ENCODE peak calls at places on chromosomes 6 and 20, in ten cellular contexts. P is keratinocyte, V is HFF-Myc, R is ovary, Z is cardiac fibroblast, K is fibroblast of pulmonary artery, N is uterus, G is AG04450, W is lower leg skin, D is psoas muscle. H is an unnamed sample.

GRCh38 chr6:124873066-124873410 is 89.2 kb upstream of the RNF217 start:
- DNase-seq in V (no peak), K (no peak), D (no peak), G (no peak), P (no peak), Z (no peak), N (no peak), W (no peak), R (no peak), H (no peak)

GRCh38 chr6:116682334-116682712 is 1.3 kb downstream of the KPNA5 start:
- DNase-seq in W (no peak), K (peak), N (peak), G (no peak), V (no peak), P (no peak), D (no peak), R (peak), Z (peak), H (peak)

GRCh38 chr6:105514306-105514705 is 111.4 kb upstream of the PREP start:
- DNase-seq in P (no peak), R (no peak), G (no peak), W (no peak), Z (no peak), N (peak), K (no peak), D (no peak), V (no peak), H (no peak)

GRCh38 chr6:64803470-64804166 is 903.4 kb downstream of the EYS start:
- DNase-seq in W (no peak), Z (no peak), R (no peak), P (no peak), K (no peak), N (no peak), G (no peak), V (no peak), D (no peak), H (no peak)

GRCh38 chr20:19713851-19714716 is 44.0 kb upstream of the RIN2 start:
- DNase-seq in P (no peak), W (peak), D (no peak), G (no peak), K (no peak), V (no peak), N (no peak), R (no peak), Z (no peak), H (no peak)

GRCh38 chr6:169800668-169801395 is 49.4 kb downstream of the ERMARD start:
- DNase-seq in V (peak), R (peak), W (peak), P (no peak), Z (peak), K (peak), G (peak), D (peak), N (no peak), H (peak)

GRCh38 chr6:159038914-159039884 is 5.6 kb downstream of the TAGAP start:
- DNase-seq in D (no peak), Z (peak), R (no peak), G (no peak), K (no peak), W (no peak), N (peak), V (peak), P (peak), H (peak)

GRCh38 chr6:166786704-166787293 is 159.7 kb upstream of the RPS6KA2 start:
- DNase-seq in N (no peak), W (no peak), Z (peak), K (peak), R (no peak), P (peak), V (peak), G (peak), D (no peak), H (peak)

GRCh38 chr6:2165216-2165725 is 80.1 kb downstream of the GMDS start:
- DNase-seq in V (no peak), D (no peak), K (no peak), G (no peak), Z (peak), N (no peak), R (no peak), W (no peak), P (no peak), H (no peak)

GRCh38 chr6:38955876-38956275 is 92.7 kb upstream of the GLP1R start:
- DNase-seq in N (no peak), Z (no peak), G (no peak), D (no peak), R (no peak), P (no peak), W (no peak), V (no peak), K (no peak), H (no peak)

GRCh38 chr6:43427406-43428111 is at the start of gene ABCC10:
- DNase-seq in W (peak), G (peak), V (peak), D (peak), Z (peak), K (peak), P (peak), N (peak), R (peak), H (peak)

GRCh38 chr6:43428112-43428570 is 800 bp downstream of the ABCC10 start:
- DNase-seq in Z (peak), P (no peak), R (no peak), V (no peak), W (no peak), K (no peak), N (no peak), D (no peak), G (no peak), H (no peak)

GRCh38 chr6:43432009-43432945 is 4.9 kb downstream of the ABCC10 start:
- DNase-seq in G (no peak), D (no peak), K (no peak), P (no peak), V (no peak), Z (no peak), R (no peak), W (no peak), N (no peak), H (no peak)

GRCh38 chr6:43426928-43427405 is 374 bp upstream of the ABCC10 start:
- DNase-seq in W (no peak), D (no peak), N (no peak), Z (no peak), V (no peak), G (no peak), P (no peak), K (no peak), R (no peak), H (no peak)

DNA sequence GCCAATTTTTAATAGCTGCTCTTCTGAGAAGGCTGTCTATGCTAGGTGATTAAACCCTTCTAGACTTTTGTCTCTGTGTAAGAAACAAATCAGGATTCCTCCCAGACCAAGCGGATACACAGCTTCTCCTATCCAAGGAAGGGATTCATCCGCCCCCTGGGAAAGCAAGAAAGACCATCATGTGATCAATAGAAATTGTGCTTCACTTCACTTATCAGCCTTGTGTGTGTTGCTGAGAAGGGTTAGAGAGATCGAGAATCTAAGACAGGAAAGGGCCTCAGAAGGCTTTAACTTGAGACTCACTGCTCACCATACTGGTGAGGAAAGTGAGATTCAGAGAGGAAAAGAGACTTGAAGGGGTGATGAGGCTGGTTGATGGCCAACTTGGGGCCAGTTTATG is 1.5 kb downstream of the ABCC10 start:
- DNase-seq in V (no peak), P (no peak), D (no peak), G (no peak), K (no peak), Z (peak), W (peak), R (no peak), N (no peak), H (no peak)
- H3K4me3 ChIP-seq in V (peak), P (peak), D (peak), G (peak), K (peak), Z (peak), W (no peak), R (peak), N (no peak), H (peak)

GRCh38 chr6:126546771-126547170 is 206.9 kb downstream of the CENPW start:
- DNase-seq in K (peak), P (no peak), V (no peak), R (no peak), D (no peak), N (no peak), G (no peak), Z (no peak), W (no peak), H (peak)

GRCh38 chr6:126548301-126548700 is 208.4 kb downstream of the CENPW start:
- DNase-seq in W (no peak), G (no peak), V (no peak), N (no peak), Z (peak), K (no peak), R (no peak), D (no peak), P (no peak), H (no peak)

GRCh38 chr6:126553856-126554255 is 213.9 kb downstream of the CENPW start:
- DNase-seq in Z (no peak), G (no peak), P (no peak), V (no peak), R (no peak), D (no peak), N (no peak), K (no peak), W (no peak), H (no peak)

GRCh38 chr6:126550323-126550722 is 210.4 kb downstream of the CENPW start:
- DNase-seq in R (no peak), G (no peak), K (no peak), W (no peak), P (no peak), Z (no peak), D (no peak), V (no peak), N (no peak), H (no peak)
- TF ChIP-seq CTCF in R (no peak), G (no peak), K (no peak), W (no peak), P (no peak), Z (no peak), D (no peak), V (peak), N (no peak), H (no peak)

GRCh38 chr6:26439552-26440125 is 665 bp upstream of the BTN3A3 start:
- DNase-seq in K (no peak), P (no peak), V (no peak), D (no peak), Z (no peak), G (no peak), W (no peak), N (no peak), R (no peak), H (no peak)

GRCh38 chr6:26439151-26439550 is 1.2 kb upstream of the BTN3A3 start:
- DNase-seq in G (no peak), R (no peak), P (no peak), Z (no peak), V (no peak), K (no peak), W (no peak), D (no peak), N (no peak), H (peak)

GRCh38 chr6:26438000-26438399 is 2.3 kb upstream of the BTN3A3 start:
- DNase-seq in R (no peak), W (no peak), P (no peak), K (no peak), Z (no peak), G (no peak), D (no peak), V (no peak), N (no peak), H (no peak)

GRCh38 chr6:26440977-26441358 is 664 bp downstream of the BTN3A3 start:
- DNase-seq in W (no peak), R (no peak), N (no peak), G (no peak), V (no peak), D (no peak), K (no peak), P (no peak), Z (no peak), H (no peak)

DNA sequence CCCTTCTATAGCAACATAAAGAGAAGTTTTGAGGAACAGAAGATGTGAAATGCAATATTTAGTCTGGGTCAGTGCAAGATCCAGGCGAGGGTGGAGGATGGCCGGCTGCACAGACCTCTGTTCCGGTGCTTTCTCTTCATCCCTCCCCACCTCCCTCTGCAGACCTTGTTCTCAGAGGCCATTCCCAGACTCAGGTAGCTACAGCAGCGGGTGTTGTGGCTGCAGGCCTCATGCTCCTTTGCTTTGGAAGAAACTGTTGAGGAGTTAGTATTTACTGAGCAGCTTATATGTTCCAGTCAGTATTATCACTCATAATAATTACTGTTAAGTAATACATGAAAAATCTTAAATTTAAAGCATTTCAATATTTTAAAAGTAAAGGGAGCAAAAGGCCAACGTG is 1.7 kb downstream of the BTN3A3 start:
- DNase-seq in G (no peak), P (no peak), N (no peak), Z (no peak), W (no peak), K (no peak), V (no peak), R (no peak), D (no peak), H (no peak)
- H3K4me3 ChIP-seq in G (peak), P (no peak), N (no peak), Z (peak), W (no peak), K (no peak), V (peak), R (peak), D (peak), H (no peak)

GRCh38 chr6:157688960-157689599 is 134.0 kb upstream of the SNX9 start:
- DNase-seq in K (peak), R (no peak), D (no peak), G (no peak), Z (no peak), W (peak), P (no peak), V (no peak), N (peak), H (no peak)
- TF ChIP-seq CTCF in K (no peak), R (no peak), D (peak), G (peak), Z (no peak), W (no peak), P (no peak), V (no peak), N (peak), H (no peak)

GRCh38 chr6:17393335-17394191 is at the start of gene CAP2:
- DNase-seq in R (peak), P (no peak), K (peak), V (no peak), Z (peak), N (peak), W (peak), G (no peak), D (peak), H (peak)
- H3K4me3 ChIP-seq in R (peak), P (peak), K (peak), V (peak), Z (peak), N (peak), W (peak), G (peak), D (peak), H (peak)

DNA sequence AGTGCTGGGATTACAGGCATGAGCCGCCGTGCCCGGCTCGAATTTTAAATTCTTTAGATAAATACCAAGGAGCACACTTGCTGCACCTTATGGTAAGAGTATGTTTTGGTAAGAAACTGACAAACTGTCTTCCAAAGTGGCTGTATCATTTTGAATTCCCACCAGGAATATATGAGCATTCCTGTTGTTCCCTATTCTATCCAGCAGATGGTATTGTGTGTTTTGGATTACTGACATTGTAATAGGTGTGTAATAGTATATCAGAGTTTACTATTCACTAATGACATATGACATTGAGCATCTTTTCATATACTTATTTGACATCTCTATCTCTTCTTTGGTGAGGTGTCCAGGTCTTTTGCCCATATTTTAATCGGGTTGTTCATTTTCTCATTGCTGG is 40.5 kb downstream of the TGM6 start:
- DNase-seq in V (no peak), Z (peak), P (no peak), D (no peak), K (peak), R (no peak), N (no peak), W (no peak), G (no peak), H (peak)
- TF ChIP-seq CTCF in V (no peak), Z (peak), P (no peak), D (no peak), K (peak), R (no peak), N (no peak), W (no peak), G (peak), H (peak)